ENCODE peak calls at places on chromosomes 11 and 22, in nine cellular contexts. O is suprapubic skin, N is chondrocyte, T is endothelial cell, G is AG09309, D is PC-3, V is psoas muscle, L is colonic mucosa, B is fibroblast of mammary gland. H is an unnamed sample.

GRCh38 chr22:44821741-44822425 is 69.5 kb downstream of the ARHGAP8 start:
- DNase-seq in O (no peak), N (no peak), T (no peak), G (no peak), D (no peak), V (no peak), L (no peak), B (no peak), H (no peak)

GRCh38 chr22:28938286-28938833 is 55.0 kb downstream of the ZNRF3 start:
- DNase-seq in O (no peak), N (no peak), T (no peak), G (no peak), D (no peak), V (no peak), L (no peak), B (no peak), H (no peak)

GRCh38 chr11:34182425-34182824 is 77.0 kb downstream of the NAT10 start:
- DNase-seq in O (no peak), N (no peak), T (no peak), G (no peak), D (no peak), V (no peak), L (no peak), B (no peak), H (no peak)

GRCh38 chr11:116207349-116207748 is 565.4 kb downstream of the BUD13 start:
- DNase-seq in O (no peak), N (no peak), T (no peak), G (no peak), D (no peak), V (no peak), L (no peak), B (no peak), H (no peak)

GRCh38 chr22:27242917-27243589 is 558.5 kb downstream of the MN1 start:
- DNase-seq in O (no peak), N (no peak), T (no peak), G (no peak), D (no peak), V (no peak), L (no peak), B (no peak), H (no peak)

GRCh38 chr11:62560566-62561103 is 13.1 kb downstream of the EEF1G start:
- DNase-seq in O (peak), N (no peak), T (peak), G (peak), D (peak), V (peak), L (peak), B (peak), H (peak)

GRCh38 chr11:10298342-10298741 is 4.3 kb upstream of the SBF2 start:
- DNase-seq in O (no peak), N (no peak), T (no peak), G (no peak), D (peak), V (no peak), L (no peak), B (peak), H (no peak)

GRCh38 chr22:20749453-20749852 is 24.5 kb upstream of the SERPIND1 start:
- DNase-seq in O (no peak), N (no peak), T (no peak), G (no peak), D (no peak), V (no peak), L (no peak), B (no peak), H (no peak)

GRCh38 chr11:27039873-27040272 is 742 bp upstream of the BBOX1 start:
- DNase-seq in O (no peak), N (no peak), T (no peak), G (no peak), D (no peak), V (no peak), L (no peak), B (no peak), H (no peak)
- TF ChIP-seq CTCF in O (no peak), N (peak), T (no peak), G (peak), D (no peak), V (no peak), L (no peak), B (no peak), H (no peak)

GRCh38 chr11:123650901-123651300 is 3.5 kb downstream of the SCN3B start:
- DNase-seq in O (no peak), N (no peak), T (no peak), G (no peak), D (peak), V (no peak), L (no peak), B (no peak), H (no peak)

GRCh38 chr11:123654566-123655081 is at the start of gene SCN3B:
- DNase-seq in O (no peak), N (no peak), T (peak), G (no peak), D (peak), V (peak), L (peak), B (peak), H (peak)

GRCh38 chr11:123659311-123659710 is 4.9 kb upstream of the SCN3B start:
- DNase-seq in O (no peak), N (no peak), T (no peak), G (no peak), D (no peak), V (no peak), L (no peak), B (no peak), H (no peak)

GRCh38 chr11:123653405-123653996 is 923 bp downstream of the SCN3B start:
- DNase-seq in O (no peak), N (no peak), T (peak), G (no peak), D (peak), V (no peak), L (no peak), B (no peak), H (no peak)

DNA sequence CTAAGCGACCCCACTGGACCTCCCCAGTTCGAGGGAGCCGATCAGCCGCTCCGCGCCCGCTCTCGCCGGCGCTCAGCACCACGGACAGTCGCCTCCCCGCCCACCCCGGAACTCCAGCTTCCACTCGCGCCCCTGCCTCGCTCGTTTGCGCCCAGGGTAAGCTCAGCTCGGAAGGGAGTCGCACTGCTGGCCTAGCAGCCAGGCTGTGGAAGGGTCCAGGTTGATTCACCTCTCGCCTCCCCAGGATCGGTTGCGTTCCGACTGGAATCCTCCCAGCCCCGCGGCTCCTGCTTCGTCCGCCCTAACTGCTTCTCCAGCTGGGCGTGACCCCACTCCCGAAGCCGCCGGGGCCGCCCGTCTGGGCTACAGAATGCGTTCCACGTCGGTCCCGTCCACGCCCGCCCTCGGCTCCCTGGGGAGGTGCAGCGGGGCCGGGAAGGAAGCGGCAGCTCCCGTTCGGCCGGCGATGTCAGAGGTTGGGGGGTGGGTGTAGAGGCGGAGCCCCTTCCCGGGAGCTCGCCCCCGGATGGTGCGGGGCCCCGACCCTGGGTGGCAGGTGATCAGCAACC is 343 bp downstream of the SCN3B start:
- DNase-seq in O (no peak), N (no peak), T (peak), G (no peak), D (peak), V (peak), L (peak), B (peak), H (no peak)
- TF ChIP-seq CTCF in O (no peak), N (no peak), T (no peak), G (no peak), D (no peak), V (no peak), L (no peak), B (no peak), H (no peak)

GRCh38 chr11:12091957-12092558 is 18.3 kb upstream of the MICAL2 start:
- DNase-seq in O (no peak), N (no peak), T (no peak), G (no peak), D (peak), V (no peak), L (peak), B (no peak), H (no peak)
- TF ChIP-seq CTCF in O (no peak), N (peak), T (no peak), G (peak), D (no peak), V (no peak), L (no peak), B (no peak), H (peak)

DNA sequence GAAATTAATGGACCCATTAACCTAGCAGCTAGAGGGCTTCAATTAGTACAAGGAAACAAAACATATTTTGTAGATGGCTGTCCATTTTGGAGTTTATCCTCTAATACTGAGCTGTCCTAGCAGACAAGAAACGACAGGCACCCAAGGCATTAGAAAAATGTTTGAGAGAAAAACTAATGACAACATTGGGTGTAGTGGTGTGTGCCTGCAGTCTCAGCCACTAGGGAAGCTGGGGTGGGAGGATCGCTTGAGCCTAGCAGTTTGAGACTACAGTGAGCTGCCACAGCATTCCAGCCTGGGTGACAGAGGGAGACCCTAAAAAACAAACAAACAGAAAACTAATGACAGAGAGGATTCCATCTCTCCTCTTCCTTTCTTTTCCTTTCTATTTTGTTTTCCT is 1.5 kb downstream of the A4GALT start:
- DNase-seq in O (no peak), N (no peak), T (no peak), G (no peak), D (no peak), V (no peak), L (no peak), B (no peak), H (no peak)
- TF ChIP-seq CTCF in O (no peak), N (peak), T (no peak), G (no peak), D (no peak), V (peak), L (no peak), B (no peak), H (no peak)

DNA sequence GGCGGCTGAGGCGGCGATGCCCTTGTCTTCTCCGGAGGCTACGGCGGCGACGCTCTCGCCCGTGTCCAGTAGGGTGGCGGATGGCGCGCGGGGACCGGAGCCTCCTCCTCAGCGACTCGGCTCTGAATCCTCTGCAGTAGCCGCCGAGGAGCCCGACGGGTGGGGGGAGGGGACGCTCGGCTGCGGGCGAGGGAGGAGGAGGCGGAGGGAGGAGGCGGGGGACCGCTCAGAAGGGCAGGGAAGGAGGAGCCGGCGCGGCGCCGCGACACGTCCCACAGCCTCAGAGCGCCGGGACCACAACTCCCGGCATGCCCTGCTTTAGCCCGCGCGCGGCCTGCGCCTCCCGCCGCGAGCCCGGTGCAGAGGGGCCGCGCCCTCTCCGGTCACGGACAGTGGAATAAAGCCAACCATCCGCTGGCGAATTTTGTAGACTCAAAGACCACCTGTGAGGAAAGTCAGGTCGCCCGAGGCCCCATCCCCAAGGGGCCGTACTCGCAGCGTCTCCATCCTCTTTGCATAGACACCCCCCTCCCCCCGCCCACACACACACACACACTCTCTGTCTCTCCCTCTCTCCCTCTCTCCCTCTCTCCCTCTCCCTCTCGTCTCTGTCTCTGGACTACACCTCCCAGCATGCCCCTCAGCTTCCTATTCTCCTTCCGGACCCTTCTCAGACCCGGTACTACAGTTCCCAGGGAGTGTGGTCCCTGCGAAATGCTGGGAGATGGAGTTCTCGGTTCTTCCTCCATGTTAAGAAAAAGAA is at the start of gene FAM168A:
- DNase-seq in O (peak), N (peak), T (peak), G (peak), D (peak), V (peak), L (peak), B (peak), H (peak)
- TF ChIP-seq CTCF in O (peak), N (peak), T (no peak), G (peak), D (no peak), V (peak), L (no peak), B (no peak), H (peak)

GRCh38 chr11:66258473-66258893 is 10.0 kb upstream of the RAB1B start:
- DNase-seq in O (no peak), N (no peak), T (no peak), G (no peak), D (no peak), V (no peak), L (no peak), B (no peak), H (no peak)
- TF ChIP-seq CTCF in O (peak), N (peak), T (no peak), G (no peak), D (peak), V (no peak), L (peak), B (no peak), H (no peak)

DNA sequence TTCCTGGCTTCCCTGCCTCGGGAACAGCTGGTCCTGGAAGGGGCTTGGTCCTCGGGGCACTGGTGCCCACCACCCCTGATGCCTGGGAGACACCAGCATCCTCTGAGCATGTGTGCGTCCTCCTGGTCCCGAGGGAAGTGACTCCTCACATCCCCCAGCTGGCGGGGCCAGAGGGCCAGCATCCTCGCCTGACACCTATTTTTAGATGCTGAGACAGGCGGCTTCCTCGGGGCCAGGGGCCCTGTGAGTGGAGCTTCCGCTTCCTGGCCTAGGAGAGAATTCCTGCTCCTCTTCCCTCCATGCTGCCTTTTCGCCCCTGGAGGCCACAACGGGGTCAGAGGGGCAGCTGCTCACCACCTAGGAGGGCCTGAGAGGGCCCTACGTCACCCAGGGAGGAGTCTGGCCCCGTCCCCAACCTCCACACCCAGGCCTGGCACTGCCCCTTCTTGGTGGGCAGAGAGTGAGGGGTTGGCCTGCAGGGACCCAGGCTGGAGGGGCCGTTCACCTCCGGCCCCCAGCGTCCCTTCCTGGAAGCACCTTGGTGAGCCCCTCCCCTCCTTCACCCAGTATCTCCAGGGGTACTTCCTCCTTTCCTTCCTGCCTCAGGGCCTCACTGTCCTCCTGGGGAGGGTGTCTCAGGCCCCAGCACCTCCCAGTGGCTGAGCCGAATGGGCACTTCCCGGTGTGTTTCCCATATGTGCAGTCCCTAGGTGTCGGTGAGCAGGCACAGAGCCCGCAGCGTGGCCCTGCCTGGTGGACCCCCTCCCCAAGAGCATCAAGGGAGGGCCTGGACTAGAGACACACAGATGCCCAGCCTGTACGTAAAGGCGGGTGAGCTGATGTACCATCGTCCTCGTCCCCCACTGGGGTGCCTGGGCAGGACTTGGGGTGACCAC is 6.1 kb downstream of the CD81 start:
- DNase-seq in O (no peak), N (no peak), T (peak), G (no peak), D (no peak), V (peak), L (no peak), B (peak), H (no peak)
- TF ChIP-seq CTCF in O (no peak), N (no peak), T (no peak), G (no peak), D (no peak), V (no peak), L (no peak), B (no peak), H (no peak)

GRCh38 chr11:13111813-13112130 is 102.7 kb downstream of the RASSF10 start:
- DNase-seq in O (no peak), N (no peak), T (no peak), G (no peak), D (no peak), V (no peak), L (no peak), B (no peak), H (no peak)

GRCh38 chr11:13117344-13117743 is 108.2 kb downstream of the RASSF10 start:
- DNase-seq in O (no peak), N (no peak), T (no peak), G (no peak), D (peak), V (no peak), L (no peak), B (no peak), H (no peak)

GRCh38 chr11:13118194-13118593 is 109.1 kb downstream of the RASSF10 start:
- DNase-seq in O (no peak), N (no peak), T (no peak), G (peak), D (peak), V (no peak), L (no peak), B (peak), H (no peak)

GRCh38 chr11:13116491-13116890 is 107.4 kb downstream of the RASSF10 start:
- DNase-seq in O (no peak), N (no peak), T (no peak), G (no peak), D (no peak), V (no peak), L (no peak), B (no peak), H (no peak)

DNA sequence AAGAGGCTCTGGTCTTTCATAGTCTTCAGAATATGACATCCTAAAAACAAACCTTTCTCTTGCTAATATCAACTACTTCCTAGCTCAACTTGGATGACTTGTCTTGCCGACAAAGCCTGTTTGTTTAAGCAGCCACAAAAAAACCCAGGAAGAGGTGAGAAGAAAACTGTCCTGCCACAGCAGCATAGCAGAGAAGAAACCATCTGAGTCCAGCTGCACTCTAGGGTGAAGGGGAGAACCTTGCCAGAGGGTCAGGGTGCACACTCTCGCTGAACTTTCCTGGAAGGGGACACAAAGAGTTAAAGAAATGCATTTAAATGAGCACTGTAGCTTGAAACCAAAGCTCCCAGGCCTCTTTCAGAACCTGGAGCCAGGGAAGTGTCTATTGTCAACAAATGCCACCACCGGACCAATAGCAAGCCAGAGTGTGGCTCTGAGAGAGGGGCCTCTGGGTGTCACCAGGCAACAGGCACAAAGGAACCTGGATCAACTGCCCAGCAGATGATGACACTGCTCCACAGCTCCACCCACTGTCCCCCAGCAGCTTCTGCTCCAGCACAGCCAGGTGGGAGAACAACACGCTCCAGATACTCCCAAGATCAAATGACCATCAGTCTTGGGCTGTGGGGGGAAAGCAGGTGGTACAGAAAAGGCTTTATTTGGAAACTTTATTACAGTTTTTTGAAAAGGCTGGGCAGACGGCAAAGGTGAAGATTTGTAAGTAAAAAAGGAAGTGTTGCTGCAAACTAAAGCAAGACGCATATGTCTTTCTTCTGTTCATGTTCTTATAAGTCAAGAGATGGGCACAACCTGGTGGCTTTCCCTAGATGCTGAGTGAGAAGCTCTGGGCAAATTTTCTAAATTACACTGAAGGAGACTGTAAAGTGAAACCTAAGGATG is 105.7 kb downstream of the RASSF10 start:
- DNase-seq in O (no peak), N (no peak), T (no peak), G (no peak), D (peak), V (no peak), L (no peak), B (no peak), H (no peak)
- TF ChIP-seq CTCF in O (no peak), N (no peak), T (no peak), G (no peak), D (peak), V (no peak), L (no peak), B (no peak), H (no peak)

H was measured in osteocyte.